ENCODE peak calls at places on chromosome 19, in five cellular contexts. W is suprapubic skin, Q is spleen, P is K562, V is GM23338. I is an unnamed sample.
A peak's percentile ranks its signal among the peaks of the same experiment; 100 is the strongest.

GRCh38 chr19:58407658-58408151 is 744 bp upstream of the ZNF584 start:
- DNase-seq in W (no peak), P (no peak), Q (no peak), V (peak; percentile 29), I (no peak)

GRCh38 chr19:2053601-2054389 is 2.8 kb upstream of the MKNK2 start:
- DNase-seq in W (peak; percentile 79), Q (peak; percentile 89), V (no peak), P (no peak), I (peak; percentile 93)

GRCh38 chr19:3413796-3414327 is 47.5 kb downstream of the NFIC start:
- DNase-seq in W (no peak), V (no peak), Q (no peak), P (no peak), I (no peak)

GRCh38 chr19:45117666-45118065 is 24.7 kb downstream of the PPP1R37 start:
- DNase-seq in W (no peak), P (no peak), Q (no peak), V (no peak), I (no peak)

GRCh38 chr19:3284759-3285646 is 60.5 kb downstream of the CELF5 start:
- DNase-seq in V (peak; percentile 99), Q (no peak), P (peak; percentile 89), W (peak; percentile 85), I (peak; percentile 90)

GRCh38 chr19:37362733-37363132 is 8.2 kb upstream of the ZNF527 start:
- DNase-seq in P (peak; percentile 19), W (no peak), Q (no peak), V (peak; percentile 89), I (no peak)

GRCh38 chr19:33259532-33259931 is 33.9 kb upstream of the SLC7A10 start:
- DNase-seq in V (no peak), W (no peak), P (no peak), Q (no peak), I (no peak)

GRCh38 chr19:10848208-10848843 is at the start of gene C19orf38:
- DNase-seq in Q (peak; percentile 84), W (no peak), P (peak; percentile 6), V (no peak), I (peak; percentile 62)

GRCh38 chr19:43934055-43934984 is 762 bp downstream of the ZNF45 start:
- DNase-seq in P (peak; percentile 15), Q (no peak), W (no peak), V (peak; percentile 6), I (no peak)

GRCh38 chr19:4606921-4607678 is 32.2 kb upstream of the TNFAIP8L1 start:
- DNase-seq in Q (peak; percentile 73), P (peak; percentile 57), W (no peak), V (peak; percentile 78), I (peak; percentile 83)

GRCh38 chr19:45323671-45324081 is 1.0 kb upstream of the CKM start:
- DNase-seq in W (no peak), P (peak; percentile 44), V (peak; percentile 75), Q (no peak), I (no peak)

GRCh38 chr19:49704888-49705642 is 14.1 kb downstream of the CPT1C start:
- DNase-seq in Q (no peak), V (no peak), W (no peak), P (no peak), I (no peak)

DNA sequence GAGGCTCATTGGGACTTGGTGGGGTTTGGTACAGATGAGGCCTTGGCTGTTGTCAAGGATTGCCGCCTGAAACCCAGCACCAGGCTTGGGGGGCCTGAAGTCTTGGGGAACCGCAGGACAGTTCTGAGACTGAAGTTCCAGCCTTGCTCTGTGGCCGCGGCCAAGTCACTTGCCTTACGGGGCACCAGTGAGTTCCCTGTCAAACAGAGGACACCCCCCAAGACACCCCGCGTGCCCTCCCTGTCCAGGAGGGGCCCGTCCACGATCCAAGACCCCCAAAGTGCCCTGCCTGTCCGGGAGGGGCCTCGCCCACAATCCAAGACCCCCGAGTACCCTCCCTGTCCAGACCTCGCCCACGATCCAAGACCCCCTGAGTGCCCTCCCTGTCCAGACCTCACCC is 2.5 kb downstream of the CDC34 start:
- DNase-seq in P (peak; percentile 11), Q (peak; percentile 72), W (no peak), V (no peak), I (no peak)
- H3K4me3 ChIP-seq in P (no peak overlapping the region), Q (peak overlapping the region; percentile 96), W (peak overlapping the region; percentile 86), V (no peak overlapping the region), I (peak overlapping the region; percentile 100)

DNA sequence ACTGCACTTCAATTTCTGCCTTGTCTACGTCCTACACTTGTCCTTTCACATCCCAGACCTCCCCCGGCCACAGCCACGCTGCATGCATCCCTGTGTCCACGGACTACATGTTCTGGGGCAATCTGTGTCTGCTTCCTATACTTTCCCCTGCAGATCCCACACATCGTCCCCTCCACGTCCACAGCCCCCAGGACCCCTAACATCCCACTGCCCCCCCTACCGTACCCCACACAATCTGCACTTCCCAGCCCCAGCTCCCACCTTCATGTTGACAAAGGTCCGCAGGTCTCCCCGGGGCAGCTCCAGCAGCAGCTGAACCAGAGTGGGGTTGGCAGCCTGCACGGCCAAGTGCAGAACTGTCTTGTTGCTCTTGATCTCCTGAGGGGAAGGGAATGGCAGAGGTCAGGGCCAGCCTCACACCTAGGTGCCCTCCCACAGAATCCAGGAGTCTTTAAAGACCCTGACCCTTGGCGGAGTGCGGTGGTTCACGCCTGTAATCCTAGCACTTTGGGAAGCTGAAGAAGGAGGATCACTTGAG is 10.2 kb downstream of the NFKBID start:
- DNase-seq in P (no peak), Q (no peak), V (no peak), W (no peak), I (no peak)
- TF ChIP-seq POLR2AphosphoS5 in P (no peak), Q (no peak), V (no peak), W (no peak), I (no peak)

GRCh38 chr19:42122691-42123607 is 9.3 kb downstream of the POU2F2 start:
- DNase-seq in P (no peak), W (no peak), V (no peak), Q (no peak), I (no peak)
- H3K4me3 ChIP-seq in P (no peak overlapping the region), W (no peak overlapping the region), V (no peak overlapping the region), Q (peak overlapping the region; percentile 15), I (no peak overlapping the region)

GRCh38 chr19:12890787-12891552 is at the start of gene GCDH:
- DNase-seq in W (peak; percentile 99), Q (peak; percentile 98), P (peak; percentile 92), V (peak; percentile 100), I (peak; percentile 89)
- TF ChIP-seq POLR2AphosphoS5 in W (no peak), Q (peak; percentile 94), P (peak; percentile 1), V (peak; percentile 77), I (peak; percentile 89)

GRCh38 chr19:18059297-18059696 is 27.4 kb downstream of the IL12RB1 start:
- DNase-seq in V (no peak), P (no peak), Q (no peak), W (no peak), I (no peak)

GRCh38 chr19:18060472-18060871 is 26.3 kb downstream of the IL12RB1 start:
- DNase-seq in W (no peak), V (peak; percentile 41), P (peak; percentile 60), Q (no peak), I (no peak)

GRCh38 chr19:18057557-18057956 is 29.2 kb downstream of the IL12RB1 start:
- DNase-seq in P (no peak), W (no peak), Q (no peak), V (no peak), I (peak; percentile 43)

GRCh38 chr19:18059902-18060301 is 26.8 kb downstream of the IL12RB1 start:
- DNase-seq in W (no peak), P (no peak), Q (no peak), V (no peak), I (no peak)

GRCh38 chr19:18058208-18059009 is 28.3 kb downstream of the IL12RB1 start:
- DNase-seq in Q (peak; percentile 95), W (peak; percentile 86), V (peak; percentile 96), P (peak; percentile 86), I (peak; percentile 96)
- H3K4me3 ChIP-seq in Q (peak overlapping the region; percentile 24), W (no peak overlapping the region), V (peak overlapping the region; percentile 47), P (peak overlapping the region; percentile 22), I (peak overlapping the region; percentile 19)

GRCh38 chr19:47697863-47698609 is 15.2 kb upstream of the EHD2 start:
- DNase-seq in V (peak; percentile 95), P (peak; percentile 86), Q (peak; percentile 88), W (no peak), I (peak; percentile 82)
- TF ChIP-seq POLR2AphosphoS5 in V (peak; percentile 25), P (no peak), Q (no peak), W (no peak), I (no peak)

I was measured in upper lobe of left lung.